ENCODE peak calls at places on chromosome 15, in ten cellular contexts. A is vagina, F is psoas muscle, X is fibroblast of lung, P is stomach, L is HFF-Myc, N is Calu3, S is neural progenitor cell, W is BJ, M is endothelial cell. U is an unnamed sample.

GRCh38 chr15:40100133-40100946 is 8.3 kb downstream of the BMF start:
- DNase-seq in P (no peak), A (no peak), X (no peak), N (no peak), M (no peak), L (no peak), S (no peak), F (no peak), W (no peak), U (no peak)

GRCh38 chr15:47116698-47117097 is 600.6 kb upstream of the SEMA6D start:
- DNase-seq in N (no peak), S (no peak), P (no peak), M (no peak), A (no peak), W (no peak), L (no peak), X (no peak), F (no peak), U (no peak)

GRCh38 chr15:75943713-75944215 is 40.1 kb downstream of the FBXO22 start:
- DNase-seq in X (peak), M (no peak), N (no peak), P (no peak), L (no peak), S (no peak), W (no peak), A (no peak), F (no peak), U (peak)

GRCh38 chr15:90603893-90604292 is 74.2 kb downstream of the CRTC3 start:
- DNase-seq in M (no peak), P (peak), X (no peak), W (no peak), N (peak), S (no peak), F (no peak), L (no peak), A (no peak), U (peak)

GRCh38 chr15:42084465-42085235 is 9.7 kb downstream of the PLA2G4D start:
- DNase-seq in L (no peak), N (peak), P (peak), S (peak), X (peak), F (peak), W (no peak), M (peak), A (peak), U (peak)

GRCh38 chr15:78438595-78439285 is 724 bp downstream of the IREB2 start:
- DNase-seq in P (no peak), W (no peak), S (peak), L (no peak), F (no peak), X (peak), N (peak), A (no peak), M (peak), U (no peak)

GRCh38 chr15:22229971-22230815 is 149.9 kb downstream of the OR4M2 start:
- DNase-seq in F (no peak), W (no peak), L (no peak), M (no peak), A (no peak), X (no peak), P (no peak), S (no peak), N (no peak), U (no peak)

GRCh38 chr15:78243491-78243941 is 9.2 kb upstream of the ACSBG1 start:
- DNase-seq in X (peak), P (peak), S (peak), F (peak), L (no peak), A (no peak), M (no peak), W (no peak), N (peak), U (no peak)

GRCh38 chr15:48112242-48112641 is 8.5 kb upstream of the SLC24A5 start:
- DNase-seq in P (no peak), L (no peak), M (peak), X (peak), W (no peak), A (no peak), N (peak), F (no peak), S (peak), U (peak)

GRCh38 chr15:57550640-57551039 is 41.1 kb upstream of the MYZAP start:
- DNase-seq in A (no peak), W (no peak), S (no peak), L (no peak), N (peak), X (no peak), F (peak), P (peak), M (no peak), U (no peak)

GRCh38 chr15:37054336-37054735 is 46.0 kb downstream of the MEIS2 start:
- DNase-seq in S (no peak), N (no peak), F (no peak), L (no peak), A (no peak), M (no peak), W (no peak), X (peak), P (no peak), U (no peak)

GRCh38 chr15:78046796-78047341 is 30.6 kb downstream of the TBC1D2B start:
- DNase-seq in F (no peak), S (no peak), P (peak), X (no peak), A (no peak), L (no peak), W (no peak), M (no peak), N (no peak), U (no peak)

GRCh38 chr15:35557012-35557411 is 11.0 kb upstream of the DPH6 start:
- DNase-seq in A (no peak), M (no peak), F (no peak), N (no peak), W (no peak), P (no peak), X (no peak), S (no peak), L (no peak), U (peak)

GRCh38 chr15:96345560-96346389 is 15.3 kb downstream of the NR2F2 start:
- DNase-seq in P (peak), M (peak), W (no peak), F (peak), A (no peak), X (peak), L (no peak), N (peak), S (peak), U (no peak)

GRCh38 chr15:66955871-66956585 is 109.4 kb upstream of the SMAD3 start:
- DNase-seq in A (no peak), F (no peak), S (no peak), P (no peak), W (no peak), X (peak), M (no peak), N (peak), L (no peak), U (peak)

GRCh38 chr15:57591822-57592367 is at the start of gene MYZAP:
- DNase-seq in W (no peak), F (peak), P (peak), X (peak), L (no peak), A (no peak), M (peak), N (peak), S (peak), U (no peak)

GRCh38 chr15:97884513-97885131 is 75.9 kb upstream of the ARRDC4 start:
- DNase-seq in W (no peak), M (no peak), S (no peak), X (no peak), A (no peak), L (no peak), N (no peak), P (no peak), F (no peak), U (no peak)

GRCh38 chr15:48389701-48390143 is 58.5 kb downstream of the DUT start:
- DNase-seq in N (no peak), W (no peak), P (no peak), M (no peak), S (no peak), X (peak), F (no peak), L (no peak), A (no peak), U (peak)

GRCh38 chr15:63372018-63372705 is 9.5 kb downstream of the CA12 start:
- DNase-seq in W (peak), P (no peak), S (no peak), N (peak), M (no peak), X (peak), F (peak), L (peak), A (no peak), U (peak)

GRCh38 chr15:69388259-69388658 is 25.9 kb upstream of the KIF23 start:
- DNase-seq in S (no peak), W (peak), P (no peak), F (no peak), M (no peak), L (peak), N (no peak), A (no peak), X (no peak), U (peak)

GRCh38 chr15:40095381-40096093 is 13.1 kb downstream of the BMF start:
- DNase-seq in W (no peak), A (no peak), N (no peak), M (no peak), S (no peak), F (no peak), P (no peak), X (no peak), L (no peak), U (no peak)

GRCh38 chr15:44726568-44727461 is 9.5 kb upstream of the TRIM69 start:
- DNase-seq in S (no peak), X (peak), L (peak), N (peak), F (no peak), P (peak), A (no peak), W (peak), M (no peak), U (peak)

GRCh38 chr15:88029696-88030095 is 226.8 kb downstream of the NTRK3 start:
- DNase-seq in S (peak), P (no peak), X (peak), F (no peak), M (no peak), W (no peak), N (no peak), A (no peak), L (no peak), U (peak)

GRCh38 chr15:70023064-70023768 is 74.5 kb downstream of the TLE3 start:
- DNase-seq in X (peak), F (no peak), N (no peak), P (no peak), L (peak), S (no peak), A (no peak), W (peak), M (no peak), U (peak)

GRCh38 chr15:96356494-96357455 is 26.3 kb downstream of the NR2F2 start:
- DNase-seq in F (peak), L (peak), N (peak), X (peak), P (peak), A (peak), S (peak), W (no peak), M (peak), U (peak)

GRCh38 chr15:38885001-38885400 is 320.4 kb upstream of the RASGRP1 start:
- DNase-seq in L (no peak), S (no peak), F (no peak), A (no peak), X (peak), N (no peak), M (no peak), W (no peak), P (no peak), U (peak)

GRCh38 chr15:42921049-42921731 is 612 bp upstream of the TTBK2 start:
- DNase-seq in L (no peak), A (no peak), N (no peak), F (peak), S (peak), X (peak), M (peak), P (peak), W (no peak), U (no peak)

GRCh38 chr15:76576526-76577279 is 240.1 kb downstream of the ISL2 start:
- DNase-seq in F (peak), M (no peak), W (no peak), L (peak), N (peak), P (peak), S (no peak), A (no peak), X (peak), U (no peak)

GRCh38 chr15:83304861-83305661 is 20.6 kb upstream of the BNC1 start:
- DNase-seq in X (peak), M (no peak), P (no peak), F (no peak), W (no peak), A (no peak), S (no peak), L (no peak), N (no peak), U (no peak)

GRCh38 chr15:62853114-62853832 is 189.3 kb upstream of the TPM1 start:
- DNase-seq in N (peak), M (no peak), S (no peak), L (no peak), W (no peak), A (no peak), P (no peak), X (peak), F (no peak), U (no peak)

GRCh38 chr15:89278307-89278706 is 34.5 kb downstream of the FANCI start:
- DNase-seq in X (no peak), M (no peak), F (no peak), W (no peak), S (no peak), P (no peak), L (no peak), N (no peak), A (no peak), U (no peak)

GRCh38 chr15:63246691-63247464 is 30.5 kb upstream of the APH1B start:
- DNase-seq in S (no peak), X (peak), N (no peak), F (no peak), L (no peak), A (no peak), P (no peak), M (no peak), W (peak), U (peak)

GRCh38 chr15:74838117-74838516 is 4.8 kb downstream of the ULK3 start:
- DNase-seq in N (no peak), X (no peak), S (no peak), W (no peak), P (no peak), F (no peak), A (no peak), M (no peak), L (no peak), U (no peak)

GRCh38 chr15:74838746-74839525 is 4.0 kb downstream of the ULK3 start:
- DNase-seq in A (no peak), L (no peak), X (no peak), W (no peak), S (no peak), N (no peak), M (no peak), F (no peak), P (no peak), U (no peak)

GRCh38 chr15:74836846-74837245 is 6.1 kb downstream of the ULK3 start:
- DNase-seq in M (no peak), X (no peak), S (no peak), N (no peak), L (no peak), W (no peak), A (no peak), P (no peak), F (no peak), U (no peak)

GRCh38 chr15:74835312-74835823 is 7.6 kb downstream of the ULK3 start:
- DNase-seq in A (no peak), M (peak), S (peak), X (peak), L (no peak), P (peak), W (no peak), N (peak), F (peak), U (peak)

GRCh38 chr15:74837482-74837881 is 5.5 kb downstream of the ULK3 start:
- DNase-seq in A (no peak), F (no peak), M (no peak), L (no peak), P (no peak), X (no peak), N (no peak), W (no peak), S (no peak), U (no peak)
- TF ChIP-seq CTCF in A (no peak), F (no peak), M (no peak), L (no peak), P (no peak), X (no peak), N (no peak), W (no peak), S (peak), U (peak)

DNA sequence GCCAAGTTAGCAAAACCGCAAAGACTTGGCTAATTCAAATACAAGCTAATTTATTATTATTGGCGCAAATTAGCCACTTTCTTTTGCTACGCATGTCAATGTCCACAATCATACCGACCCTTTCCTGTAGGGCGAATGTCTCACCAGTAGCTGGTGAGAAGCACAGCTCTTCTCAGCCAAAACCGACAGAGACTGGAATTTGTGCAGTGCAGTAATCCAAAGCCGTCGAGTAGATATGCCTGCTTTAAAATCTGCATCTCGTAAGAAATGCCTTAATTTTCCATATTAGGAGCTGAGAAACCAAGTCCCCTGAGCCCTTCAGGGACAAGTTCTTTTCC is 614 bp upstream of the MINDY2 start:
- DNase-seq in X (peak), F (no peak), L (no peak), W (no peak), N (no peak), S (no peak), P (no peak), M (no peak), A (no peak), U (peak)
- TF ChIP-seq CTCF in X (peak), F (peak), L (no peak), W (no peak), N (no peak), S (peak), P (peak), M (no peak), A (peak), U (peak)

DNA sequence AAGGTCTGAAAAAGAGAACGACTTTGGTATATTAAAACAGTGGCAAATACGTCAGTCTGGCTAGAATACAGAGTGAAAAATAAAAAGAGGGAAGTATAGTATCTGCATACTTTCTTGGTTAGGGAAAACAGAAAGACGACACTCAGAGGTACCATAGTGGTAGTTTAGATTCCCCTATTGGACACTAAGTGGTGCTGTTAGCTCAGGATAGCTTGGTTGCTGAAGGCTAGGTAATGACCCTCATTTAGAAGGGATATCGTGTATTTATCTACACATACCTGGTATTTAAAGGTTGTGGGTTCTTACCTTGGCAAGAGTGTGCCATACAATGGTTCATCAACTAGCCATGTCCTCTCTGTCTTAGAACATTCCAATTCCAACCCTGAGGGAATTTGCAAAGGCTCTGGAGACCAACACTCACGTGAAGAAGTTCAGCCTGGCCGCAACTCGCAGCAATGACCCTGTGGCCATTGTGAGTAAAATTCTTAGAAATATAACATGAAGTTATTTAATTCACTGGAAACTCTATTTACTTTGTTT is 31.0 kb downstream of the TMOD2 start:
- DNase-seq in L (no peak), A (no peak), N (peak), W (no peak), P (no peak), X (no peak), S (peak), F (no peak), M (no peak), U (no peak)
- TF ChIP-seq CTCF in L (peak), A (no peak), N (no peak), W (peak), P (no peak), X (peak), S (peak), F (no peak), M (no peak), U (peak)

DNA sequence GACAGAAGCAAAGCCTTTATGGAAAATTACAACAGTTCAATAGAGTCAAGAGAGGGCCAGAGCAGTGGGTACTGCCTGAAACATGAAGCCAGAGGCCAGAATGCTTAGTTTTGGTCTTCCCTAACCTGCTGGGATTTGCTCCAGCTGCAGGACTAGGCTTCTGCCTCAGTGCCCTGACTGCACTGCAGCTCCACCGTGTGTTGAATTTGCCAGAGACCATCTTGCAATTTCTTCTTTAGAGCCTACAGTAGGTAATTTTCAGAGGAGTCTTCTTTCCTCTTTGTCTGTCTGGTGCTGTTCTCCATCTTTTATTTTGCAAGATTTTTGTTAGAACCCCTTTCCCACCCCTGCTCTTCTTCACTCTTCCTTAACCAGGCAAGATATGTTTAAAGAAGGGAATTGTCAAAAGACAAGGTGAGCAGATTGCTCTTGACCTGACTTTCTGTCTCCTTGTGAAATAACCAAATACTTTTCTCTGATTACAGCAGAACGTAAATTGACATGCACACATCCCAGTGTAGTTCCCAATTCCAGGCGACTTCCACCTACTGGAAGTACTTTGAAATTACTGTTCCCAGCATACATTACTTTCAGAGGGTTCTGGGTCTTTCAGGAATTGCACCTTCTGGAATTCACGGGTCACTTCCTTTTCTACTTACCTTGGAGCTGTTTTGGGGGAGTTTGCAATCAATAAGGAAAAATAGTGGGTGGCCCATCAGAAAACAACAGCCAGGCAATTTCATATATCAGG is 161.2 kb downstream of the MINAR1 start:
- DNase-seq in S (peak), M (no peak), P (no peak), A (peak), L (no peak), X (peak), N (no peak), F (no peak), W (no peak), U (peak)
- TF ChIP-seq CTCF in S (peak), M (peak), P (no peak), A (no peak), L (peak), X (peak), N (peak), F (no peak), W (peak), U (peak)

GRCh38 chr15:29117778-29118177 is 151.8 kb downstream of the NSMCE3 start:
- DNase-seq in P (no peak), L (no peak), X (no peak), M (no peak), W (no peak), A (no peak), F (no peak), N (no peak), S (no peak), U (no peak)

GRCh38 chr15:29114277-29115092 is 155.1 kb downstream of the NSMCE3 start:
- DNase-seq in L (no peak), M (no peak), N (no peak), X (no peak), F (no peak), A (no peak), W (no peak), P (no peak), S (peak), U (no peak)

GRCh38 chr15:29113336-29114276 is 156.0 kb downstream of the NSMCE3 start:
- DNase-seq in X (no peak), P (no peak), N (no peak), L (no peak), M (no peak), S (no peak), W (no peak), A (no peak), F (no peak), U (no peak)

GRCh38 chr15:29116970-29117700 is 152.5 kb downstream of the NSMCE3 start:
- DNase-seq in X (no peak), W (no peak), P (no peak), F (no peak), M (no peak), A (no peak), N (no peak), L (no peak), S (no peak), U (no peak)

GRCh38 chr15:29115093-29115991 is 154.3 kb downstream of the NSMCE3 start:
- DNase-seq in F (no peak), S (peak), L (no peak), P (no peak), X (no peak), W (no peak), N (no peak), M (peak), A (no peak), U (no peak)
- TF ChIP-seq CTCF in F (no peak), S (peak), L (no peak), P (no peak), X (peak), W (peak), N (no peak), M (peak), A (no peak), U (peak)

GRCh38 chr15:56475351-56475750 is 10.4 kb upstream of the MNS1 start:
- DNase-seq in N (no peak), W (no peak), M (no peak), F (no peak), L (no peak), X (no peak), A (no peak), S (no peak), P (no peak), U (no peak)
- TF ChIP-seq CTCF in N (no peak), W (no peak), M (no peak), F (no peak), L (no peak), X (no peak), A (no peak), S (no peak), P (no peak), U (no peak)